ENCODE peak calls at places on chromosomes 2 and 18, in seven cellular contexts. G is A549, P is endodermal cell, I is endothelial cell, S is AG04449, C is progenitor cell of endocrine pancreas, U is A673. E is an unnamed sample.

GRCh38 chr18:3540805-3541548 is 91.0 kb downstream of the TGIF1 start:
- DNase-seq in G (no peak), P (peak; percentile 80), I (no peak), S (no peak), C (no peak), U (no peak), E (no peak)

GRCh38 chr2:176682278-176682677 is 413.0 kb downstream of the MTX2 start:
- DNase-seq in G (no peak), P (no peak), I (no peak), S (no peak), C (no peak), U (peak; percentile 77), E (no peak)

GRCh38 chr2:56464066-56464465 is 280.3 kb downstream of the CCDC85A start:
- DNase-seq in G (no peak), P (no peak), I (no peak), S (no peak), C (no peak), U (no peak), E (no peak)

GRCh38 chr2:217047209-217047998 is 187.5 kb upstream of the TNP1 start:
- DNase-seq in G (peak; percentile 8), P (no peak), I (no peak), S (no peak), C (no peak), U (no peak), E (no peak)

GRCh38 chr2:159968282-159968900 is 94.0 kb downstream of the PLA2R1 start:
- DNase-seq in G (peak; percentile 18), P (peak; percentile 80), I (peak; percentile 41), S (no peak), C (peak; percentile 10), U (peak; percentile 60), E (no peak)

GRCh38 chr2:54065411-54065810 is 50.0 kb upstream of the ACYP2 start:
- DNase-seq in G (no peak), P (no peak), I (no peak), S (peak; percentile 93), C (no peak), U (no peak), E (no peak)

GRCh38 chr2:16155351-16156145 is 215.2 kb downstream of the MYCN start:
- DNase-seq in G (no peak), P (peak; percentile 41), I (no peak), S (no peak), C (no peak), U (no peak), E (no peak)

GRCh38 chr2:30484995-30485394 is 37.9 kb downstream of the LCLAT1 start:
- DNase-seq in G (no peak), P (no peak), I (no peak), S (no peak), C (no peak), U (no peak), E (no peak)

GRCh38 chr2:218963597-218963996 is 4.1 kb downstream of the CDK5R2 start:
- DNase-seq in G (no peak), P (no peak), I (no peak), S (no peak), C (no peak), U (no peak), E (no peak)

GRCh38 chr2:180983468-180984388 is 3.3 kb downstream of the UBE2E3 start:
- DNase-seq in G (peak; percentile 28), P (peak; percentile 67), I (no peak), S (no peak), C (no peak), U (peak; percentile 77), E (no peak)

GRCh38 chr18:45282101-45282812 is 333.0 kb upstream of the SLC14A2 start:
- DNase-seq in G (no peak), P (no peak), I (no peak), S (no peak), C (no peak), U (no peak), E (no peak)
- TF ChIP-seq CTCF in G (no peak), P (peak; percentile 19), I (no peak), S (no peak), C (no peak), U (peak; percentile 16), E (no peak)

GRCh38 chr2:167689444-167689843 is 558.0 kb downstream of the STK39 start:
- DNase-seq in G (no peak), P (peak; percentile 74), I (no peak), S (no peak), C (no peak), U (peak; percentile 24), E (no peak)
- TF ChIP-seq CTCF in G (no peak), P (peak; percentile 81), I (peak; percentile 33), S (no peak), C (no peak), U (peak; percentile 46), E (no peak)

GRCh38 chr2:98730053-98730850 is 680 bp downstream of the MGAT4A start:
- DNase-seq in G (no peak), P (peak; percentile 69), I (peak; percentile 22), S (no peak), C (peak; percentile 27), U (peak; percentile 11), E (no peak)
- TF ChIP-seq CTCF in G (no peak), P (no peak), I (no peak), S (no peak), C (no peak), U (no peak), E (no peak)

GRCh38 chr2:29343830-29344229 is 228.6 kb downstream of the CLIP4 start:
- DNase-seq in G (no peak), P (no peak), I (no peak), S (no peak), C (no peak), U (no peak), E (no peak)
- TF ChIP-seq CTCF in G (no peak), P (peak; percentile 58), I (no peak), S (no peak), C (no peak), U (no peak), E (no peak)

DNA sequence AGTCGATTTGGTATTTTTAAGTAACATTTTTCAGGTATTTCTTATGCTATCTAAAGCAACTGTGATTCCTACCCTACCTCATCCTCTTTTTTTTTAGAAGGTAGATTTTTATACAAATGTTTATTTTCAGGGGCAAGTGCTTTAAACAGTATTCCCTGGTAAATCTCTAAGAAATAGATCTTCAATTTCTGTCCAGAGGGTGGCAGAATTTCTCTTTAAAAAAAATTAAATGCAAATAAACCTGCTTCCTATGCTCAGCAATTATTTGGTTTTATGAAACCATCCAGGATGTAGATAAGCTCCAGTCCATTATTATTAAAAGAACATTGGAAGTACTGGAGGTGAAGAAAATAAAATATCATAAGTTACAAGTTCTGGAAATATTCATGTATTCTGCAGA is 191.9 kb downstream of the MYO3B start:
- DNase-seq in G (peak; percentile 2), P (no peak), I (no peak), S (no peak), C (no peak), U (peak; percentile 67), E (no peak)
- TF ChIP-seq CTCF in G (peak; percentile 55), P (peak; percentile 67), I (peak; percentile 57), S (no peak), C (peak; percentile 54), U (peak; percentile 54), E (peak; percentile 55)

GRCh38 chr2:238916875-238917590 is 69.1 kb downstream of the TWIST2 start:
- DNase-seq in G (no peak), P (no peak), I (no peak), S (no peak), C (no peak), U (no peak), E (no peak)
- TF ChIP-seq CTCF in G (no peak), P (no peak), I (no peak), S (no peak), C (no peak), U (no peak), E (no peak)

GRCh38 chr2:22126978-22127377 is 1003.2 kb downstream of the TDRD15 start:
- DNase-seq in G (no peak), P (no peak), I (no peak), S (no peak), C (no peak), U (no peak), E (no peak)

GRCh38 chr2:22124003-22124402 is 1000.2 kb downstream of the TDRD15 start:
- DNase-seq in G (no peak), P (peak; percentile 43), I (no peak), S (no peak), C (no peak), U (peak; percentile 58), E (no peak)
- TF ChIP-seq CTCF in G (no peak), P (peak; percentile 72), I (peak; percentile 48), S (no peak), C (peak; percentile 42), U (peak; percentile 67), E (no peak)

GRCh38 chr2:42457011-42457410 is 36.8 kb downstream of the KCNG3 start:
- DNase-seq in G (no peak), P (peak; percentile 74), I (peak; percentile 15), S (no peak), C (no peak), U (peak; percentile 22), E (no peak)
- TF ChIP-seq CTCF in G (no peak), P (peak; percentile 74), I (peak; percentile 58), S (peak; percentile 4), C (peak; percentile 44), U (peak; percentile 23), E (no peak)

GRCh38 chr2:81523344-81523743 is 1218.8 kb upstream of the LRRTM1 start:
- DNase-seq in G (no peak), P (peak; percentile 53), I (no peak), S (no peak), C (no peak), U (no peak), E (no peak)
- TF ChIP-seq CTCF in G (no peak), P (peak; percentile 57), I (no peak), S (no peak), C (no peak), U (no peak), E (no peak)

GRCh38 chr2:111978452-111979170 is 76.5 kb upstream of the TMEM87B start:
- DNase-seq in G (no peak), P (no peak), I (no peak), S (no peak), C (no peak), U (no peak), E (no peak)
- TF ChIP-seq CTCF in G (no peak), P (no peak), I (no peak), S (no peak), C (no peak), U (no peak), E (no peak)

E was measured in osteocyte.